ENCODE peak calls at places on chromosomes 3 and 15, in four cellular contexts. R is LNCaP clone FGC, S is brain microvascular endothelial cell, C is mesothelial cell of epicardium. Y is an unnamed sample.

GRCh38 chr3:52777127-52777958 is at the start of gene ITIH1:
- DNase-seq in R (no peak), S (no peak), C (no peak), Y (no peak)

GRCh38 chr3:14622368-14622767 is 29.2 kb upstream of the CCDC174 start:
- DNase-seq in R (peak; percentile 37), S (no peak), C (no peak), Y (no peak)

GRCh38 chr3:129224984-129225393 is 24.4 kb upstream of the COPG1 start:
- DNase-seq in R (peak; percentile 99), S (peak; percentile 58), C (no peak), Y (no peak)

GRCh38 chr3:197154-197855 is 742 bp downstream of the CHL1 start:
- DNase-seq in R (no peak), S (no peak), C (peak; percentile 19), Y (peak; percentile 13)

GRCh38 chr3:150407818-150408231 is 273 bp upstream of the TSC22D2 start:
- DNase-seq in R (no peak), S (peak; percentile 65), C (no peak), Y (no peak)

GRCh38 chr3:147589016-147589415 is 179.9 kb downstream of the ZIC1 start:
- DNase-seq in R (no peak), S (no peak), C (no peak), Y (no peak)

GRCh38 chr15:42065008-42065407 is 29.4 kb downstream of the PLA2G4D start:
- DNase-seq in R (no peak), S (no peak), C (no peak), Y (peak; percentile 19)

GRCh38 chr3:127081001-127081720 is 98.2 kb downstream of the PLXNA1 start:
- DNase-seq in R (no peak), S (no peak), C (no peak), Y (no peak)

DNA sequence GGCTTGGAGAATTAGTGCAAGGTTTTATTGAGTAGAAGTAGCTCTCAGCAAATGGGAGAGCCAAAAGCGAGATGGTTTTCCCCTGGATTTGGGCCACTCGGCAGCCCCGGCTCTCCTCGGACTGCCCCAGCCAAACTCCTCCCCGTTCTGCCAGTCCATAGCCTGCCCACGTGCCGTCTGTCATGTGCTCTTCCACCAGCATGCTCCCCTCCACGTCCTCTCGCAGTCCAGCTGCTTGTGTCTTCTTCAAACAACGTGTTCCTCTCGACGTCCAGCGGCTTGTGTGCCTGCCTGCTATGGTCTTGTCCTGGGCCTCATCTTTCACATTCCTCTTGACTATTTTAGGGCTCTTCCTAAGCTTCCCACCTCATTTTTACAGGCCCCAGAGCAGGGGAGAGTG is 16.7 kb upstream of the SECISBP2L start:
- DNase-seq in R (no peak), S (no peak), C (no peak), Y (no peak)
- TF ChIP-seq CTCF in R (no peak), S (no peak), C (no peak), Y (no peak)

DNA sequence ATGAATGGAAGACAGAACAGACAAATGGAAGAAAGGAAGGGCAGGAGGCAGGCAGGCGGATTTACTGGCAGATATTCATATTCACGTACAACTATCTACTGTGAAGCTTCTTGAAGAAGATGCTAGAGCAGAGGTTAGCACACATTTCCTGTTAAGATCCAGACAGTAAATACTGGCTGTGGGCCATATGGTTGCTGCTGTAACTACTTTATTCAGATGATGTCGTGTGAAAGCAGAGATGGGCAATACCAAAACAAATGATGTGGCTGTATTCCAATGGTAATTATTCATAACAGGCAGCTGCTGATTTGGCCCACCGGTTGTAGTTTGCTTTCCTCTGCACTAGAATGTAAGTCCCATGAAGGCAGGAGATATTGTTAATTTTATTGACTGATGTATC is 115.7 kb upstream of the PRTG start:
- DNase-seq in R (no peak), S (peak; percentile 18), C (no peak), Y (no peak)
- TF ChIP-seq CTCF in R (no peak), S (no peak), C (no peak), Y (no peak)

GRCh38 chr3:81643721-81644120 is 117.7 kb downstream of the GBE1 start:
- DNase-seq in R (peak; percentile 10), S (peak; percentile 12), C (no peak), Y (no peak)
- TF ChIP-seq CTCF in R (peak; percentile 55), S (peak; percentile 50), C (no peak), Y (peak; percentile 53)

GRCh38 chr3:5568451-5568850 is 380.9 kb downstream of the EDEM1 start:
- DNase-seq in R (peak; percentile 26), S (no peak), C (no peak), Y (no peak)
- TF ChIP-seq CTCF in R (peak; percentile 74), S (no peak), C (no peak), Y (peak; percentile 51)

GRCh38 chr3:188171682-188172467 is 17.9 kb downstream of the LPP start:
- DNase-seq in R (no peak), S (no peak), C (no peak), Y (no peak)
- TF ChIP-seq CTCF in R (no peak), S (no peak), C (no peak), Y (no peak)

GRCh38 chr3:4587061-4587837 is 94.1 kb downstream of the ITPR1 start:
- DNase-seq in R (no peak), S (no peak), C (no peak), Y (no peak)

GRCh38 chr3:4582634-4583033 is 89.5 kb downstream of the ITPR1 start:
- DNase-seq in R (no peak), S (peak; percentile 28), C (no peak), Y (no peak)

GRCh38 chr3:4583441-4583840 is 90.3 kb downstream of the ITPR1 start:
- DNase-seq in R (no peak), S (no peak), C (no peak), Y (no peak)

GRCh38 chr3:4586381-4586780 is 93.2 kb downstream of the ITPR1 start:
- DNase-seq in R (no peak), S (no peak), C (no peak), Y (no peak)

GRCh38 chr3:4584537-4585249 is 91.5 kb downstream of the ITPR1 start:
- DNase-seq in R (no peak), S (peak; percentile 25), C (no peak), Y (no peak)
- TF ChIP-seq CTCF in R (no peak), S (peak; percentile 22), C (no peak), Y (no peak)